ENCODE peak calls at places on chromosome 17, in five cellular contexts. R is AG04450, X is transverse colon, B is dorsolateral prefrontal cortex, N is RWPE1. V is an unnamed sample.

GRCh38 chr17:46167267-46167666 is 26.0 kb downstream of the KANSL1 start:
- DNase-seq in R (no peak), X (no peak), B (no peak), N (no peak), V (no peak)

GRCh38 chr17:32946375-32947135 is 18.6 kb downstream of the TMEM98 start:
- DNase-seq in R (no peak), X (no peak), B (no peak), N (no peak), V (no peak)

GRCh38 chr17:34874496-34874895 is 86.8 kb downstream of the CCT6B start:
- DNase-seq in R (no peak), X (no peak), B (no peak), N (no peak), V (no peak)

GRCh38 chr17:29740017-29740416 is 117.3 kb upstream of the CORO6 start:
- DNase-seq in R (no peak), X (no peak), B (no peak), N (no peak), V (no peak)

GRCh38 chr17:2798679-2799078 is 2.4 kb downstream of the RAP1GAP2 start:
- DNase-seq in R (no peak), X (no peak), B (peak), N (no peak), V (no peak)

GRCh38 chr17:57987582-57988300 is at the start of gene VEZF1:
- DNase-seq in R (no peak), X (peak), B (peak), N (peak), V (peak)

GRCh38 chr17:58316260-58316960 is 12.2 kb downstream of the TSPOAP1 start:
- DNase-seq in R (no peak), X (no peak), B (no peak), N (no peak), V (peak)

GRCh38 chr17:142102-142661 is 4.8 kb downstream of the SCGB1C2 start:
- DNase-seq in R (no peak), X (no peak), B (peak), N (peak), V (no peak)

GRCh38 chr17:37088913-37089312 is 140.2 kb downstream of the AATF start:
- DNase-seq in R (no peak), X (no peak), B (no peak), N (no peak), V (no peak)

GRCh38 chr17:31511176-31511540 is 119.7 kb downstream of the RAB11FIP4 start:
- DNase-seq in R (no peak), X (peak), B (no peak), N (no peak), V (no peak)

GRCh38 chr17:49051269-49051668 is 54.1 kb downstream of the IGF2BP1 start:
- DNase-seq in R (no peak), X (no peak), B (no peak), N (no peak), V (no peak)

GRCh38 chr17:73610331-73610911 is 33.8 kb downstream of the SDK2 start:
- DNase-seq in R (no peak), X (no peak), B (no peak), N (no peak), V (no peak)

GRCh38 chr17:622356-622755 is 92.3 kb downstream of the VPS53 start:
- DNase-seq in R (peak), X (no peak), B (no peak), N (no peak), V (no peak)

GRCh38 chr17:65228287-65228686 is 91.1 kb downstream of the RGS9 start:
- DNase-seq in R (no peak), X (no peak), B (no peak), N (no peak), V (no peak)

GRCh38 chr17:65227637-65228036 is 90.5 kb downstream of the RGS9 start:
- DNase-seq in R (no peak), X (no peak), B (no peak), N (no peak), V (no peak)

GRCh38 chr17:65230040-65230439 is 92.9 kb downstream of the RGS9 start:
- DNase-seq in R (no peak), X (no peak), B (no peak), N (no peak), V (no peak)

GRCh38 chr17:65229596-65229995 is 92.4 kb downstream of the RGS9 start:
- DNase-seq in R (no peak), X (no peak), B (no peak), N (no peak), V (no peak)

DNA sequence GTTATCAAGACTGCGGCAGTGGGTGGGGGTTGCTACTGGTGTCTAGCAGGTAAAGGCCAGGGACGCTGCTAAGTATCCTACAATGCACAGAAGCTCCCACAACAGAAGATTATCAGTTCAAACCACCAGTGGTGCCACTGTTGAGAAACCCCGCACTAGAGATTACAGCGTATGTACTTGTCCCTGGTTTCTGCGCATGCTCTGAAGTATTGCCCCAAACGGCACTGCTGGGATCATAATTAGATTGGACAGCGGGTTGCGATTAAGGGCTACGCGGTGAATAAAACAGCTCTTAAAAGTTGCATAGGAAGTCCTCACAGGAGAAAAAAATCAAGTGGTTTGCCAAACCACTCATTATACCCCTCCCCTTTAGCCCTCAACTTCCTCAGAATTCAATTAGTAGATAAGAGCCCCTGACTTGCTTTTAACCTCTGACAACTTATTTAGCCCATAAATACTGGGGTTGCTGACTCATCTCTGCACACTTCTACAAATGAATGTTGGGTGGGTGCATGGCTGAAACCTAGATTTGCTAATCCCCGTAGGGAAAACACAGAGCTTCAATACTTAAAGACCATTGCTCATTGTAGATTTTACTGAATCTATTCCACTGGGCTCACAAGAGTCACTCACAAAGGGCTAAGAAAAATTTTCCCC is 91.7 kb downstream of the RGS9 start:
- DNase-seq in R (no peak), X (no peak), B (no peak), N (no peak), V (no peak)
- H3K27ac ChIP-seq in R (no peak), X (no peak), B (no peak), N (no peak), V (no peak)

DNA sequence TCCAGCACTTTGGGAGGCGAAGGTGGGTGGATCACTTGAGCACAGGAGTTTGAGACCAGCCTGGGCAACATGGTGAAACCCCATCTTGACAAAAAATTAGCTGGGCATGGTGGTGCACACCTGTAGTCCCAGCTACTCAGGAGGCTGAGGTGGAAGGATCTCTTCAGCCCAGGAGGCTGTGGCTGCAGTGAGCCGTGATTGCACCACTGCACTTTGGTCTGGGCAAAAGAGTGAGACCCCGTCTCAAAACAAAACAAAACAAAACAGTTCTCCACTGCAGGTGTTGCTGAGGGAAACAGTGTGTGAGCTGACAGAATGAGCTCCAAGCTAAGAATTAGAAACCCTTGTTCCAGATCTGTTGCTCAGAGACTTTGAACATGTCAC is 35.2 kb upstream of the TBX2 start:
- DNase-seq in R (no peak), X (no peak), B (no peak), N (no peak), V (no peak)
- H3K27ac ChIP-seq in R (no peak), X (no peak), B (no peak), N (no peak), V (no peak)

GRCh38 chr17:42424991-42425610 is 2.0 kb upstream of the CAVIN1 start:
- DNase-seq in R (no peak), X (no peak), B (no peak), N (no peak), V (no peak)

GRCh38 chr17:42422958-42423712 is at the start of gene CAVIN1:
- DNase-seq in R (peak), X (peak), B (peak), N (peak), V (peak)

GRCh38 chr17:42421479-42422332 is 1.4 kb downstream of the CAVIN1 start:
- DNase-seq in R (no peak), X (no peak), B (no peak), N (peak), V (peak)

GRCh38 chr17:42422412-42422957 is 571 bp downstream of the CAVIN1 start:
- DNase-seq in R (no peak), X (no peak), B (no peak), N (peak), V (no peak)

DNA sequence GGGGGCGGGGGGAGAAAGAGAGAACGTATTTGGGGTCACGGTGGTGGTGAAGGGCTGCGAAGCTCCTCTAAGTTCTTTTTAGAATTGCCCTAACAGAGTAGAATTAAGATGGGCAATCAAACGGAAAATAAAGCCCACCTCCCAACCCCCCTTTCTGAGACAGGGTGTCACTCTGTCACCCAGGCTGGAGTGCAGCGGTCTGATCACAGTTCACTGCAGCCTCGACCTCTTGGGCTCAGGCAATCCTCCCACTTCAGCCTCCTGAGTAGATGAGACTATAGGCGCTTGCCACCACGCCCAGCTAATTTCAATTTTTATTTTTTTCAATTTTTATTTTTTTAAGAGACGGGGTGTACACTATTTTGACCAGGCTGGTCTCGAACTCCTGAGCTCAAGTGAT is 710 bp upstream of the CAVIN1 start:
- DNase-seq in R (no peak), X (no peak), B (no peak), N (no peak), V (no peak)
- H3K27ac ChIP-seq in R (peak), X (peak), B (no peak), N (peak), V (peak)

GRCh38 chr17:43907425-43907981 is at the start of gene MPP2:
- DNase-seq in R (peak), X (peak), B (peak), N (no peak), V (peak)
- H3K27ac ChIP-seq in R (peak), X (peak), B (peak), N (peak), V (peak)

DNA sequence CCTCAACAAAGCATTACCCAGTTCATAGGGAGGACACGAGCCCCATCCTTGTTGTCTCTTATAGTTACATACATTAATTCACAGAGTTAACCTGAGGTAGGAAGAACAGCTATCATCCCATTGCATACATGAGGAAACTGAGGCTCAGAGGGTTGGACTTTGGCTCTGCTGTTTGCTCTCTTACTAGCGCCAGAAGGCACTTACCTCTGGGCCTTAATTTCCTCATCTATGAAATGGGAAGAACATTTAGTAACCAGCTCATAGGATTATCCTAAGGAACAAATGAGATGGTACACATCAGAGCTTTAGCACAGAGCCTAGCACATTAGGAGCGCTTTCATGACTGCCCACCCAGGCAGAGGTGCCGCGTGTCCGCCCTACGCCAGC is 27.6 kb downstream of the NEUROD2 start:
- DNase-seq in R (no peak), X (no peak), B (no peak), N (no peak), V (no peak)
- H3K27ac ChIP-seq in R (no peak), X (no peak), B (no peak), N (no peak), V (no peak)

DNA sequence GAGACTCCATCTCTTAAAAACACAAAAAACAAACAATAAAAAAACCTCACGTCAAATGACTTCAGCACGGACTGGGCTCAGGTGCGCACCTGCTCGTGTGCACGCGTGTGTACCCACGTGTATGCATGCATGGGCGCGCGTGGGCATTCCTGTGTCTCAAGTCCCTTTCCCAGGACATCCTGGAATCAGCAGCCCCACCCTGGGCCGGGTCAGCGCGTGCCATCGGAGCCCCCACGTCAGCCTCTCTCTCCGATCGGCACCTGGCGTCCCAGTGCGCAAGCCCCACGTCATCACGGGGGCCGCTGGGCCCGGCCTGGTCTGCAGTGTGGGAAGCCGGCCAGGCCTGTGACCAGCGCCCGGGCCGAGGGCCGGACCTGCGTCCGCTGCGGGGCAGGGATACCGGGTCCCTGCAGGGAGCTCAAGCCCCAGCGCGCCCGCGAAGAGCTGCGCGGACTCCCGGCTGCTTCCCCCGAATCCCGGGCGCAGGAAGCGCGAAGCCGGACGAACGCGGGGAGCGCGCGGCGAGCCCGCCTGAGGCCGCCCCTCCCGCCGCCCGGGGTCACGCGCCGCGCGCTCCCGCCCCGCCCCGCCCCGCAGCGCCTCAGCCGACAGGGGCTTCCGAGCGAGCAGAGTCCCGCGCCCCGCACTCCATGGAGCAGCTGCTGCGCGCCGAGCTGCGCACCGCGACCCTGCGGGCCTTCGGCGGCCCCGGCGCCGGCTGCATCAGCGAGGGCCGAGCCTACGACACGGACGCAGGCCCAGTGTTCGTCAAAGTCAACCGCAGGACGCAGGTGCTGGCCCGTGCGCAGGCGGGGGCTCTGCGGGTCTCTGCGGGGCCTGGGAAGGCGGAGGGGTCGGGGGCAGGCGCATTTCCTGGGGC is at the start of gene FN3K:
- DNase-seq in R (peak), X (peak), B (peak), N (peak), V (peak)
- H3K27ac ChIP-seq in R (no peak), X (peak), B (peak), N (peak), V (peak)

DNA sequence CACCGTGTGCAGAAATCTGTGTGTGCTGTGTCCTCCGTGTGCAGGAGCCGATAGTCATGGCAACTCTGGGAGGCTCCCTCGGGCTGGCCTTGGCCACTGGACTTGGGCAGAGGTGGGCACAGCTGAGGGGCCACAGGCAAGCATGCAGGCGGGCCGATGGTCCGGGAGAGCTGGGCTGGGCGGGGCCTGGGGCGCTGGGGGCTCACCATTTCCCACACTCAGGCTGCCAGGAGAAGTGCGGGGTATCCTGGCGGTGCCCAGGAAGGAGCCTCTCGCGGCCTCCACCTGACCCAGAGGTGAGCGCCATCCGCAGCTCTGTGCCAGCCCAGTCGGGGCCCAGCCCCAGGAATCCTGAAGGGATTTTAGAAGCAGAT is 28.4 kb downstream of the BAHCC1 start:
- DNase-seq in R (no peak), X (no peak), B (no peak), N (no peak), V (no peak)
- H3K27ac ChIP-seq in R (peak), X (peak), B (no peak), N (peak), V (peak)

DNA sequence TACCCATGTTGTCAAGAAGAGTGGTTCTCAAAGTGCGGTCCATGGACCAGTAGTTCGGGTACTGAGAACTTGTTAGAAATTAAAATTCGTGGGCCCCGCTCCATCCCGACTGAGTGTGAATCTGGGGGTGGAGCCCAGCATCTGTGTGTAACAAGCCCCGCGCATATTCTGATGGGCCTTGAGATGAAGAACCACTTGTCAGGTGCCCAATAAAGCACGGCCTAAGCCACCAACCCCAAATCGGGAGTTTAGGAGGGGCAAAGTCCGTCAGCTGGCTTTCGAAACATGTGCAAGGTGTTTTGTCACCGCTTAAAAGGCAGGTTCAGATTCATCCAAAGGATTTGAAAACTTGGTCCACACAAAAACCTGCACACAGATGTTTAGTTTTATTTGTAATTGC is 29.5 kb downstream of the PSMD12 start:
- DNase-seq in R (no peak), X (no peak), B (no peak), N (no peak), V (no peak)
- H3K27ac ChIP-seq in R (no peak), X (no peak), B (no peak), N (no peak), V (no peak)

GRCh38 chr17:63446218-63446980 is at the start of gene CYB561:
- DNase-seq in R (no peak), X (peak), B (no peak), N (peak), V (no peak)

GRCh38 chr17:63446981-63447687 is 1.0 kb upstream of the CYB561 start:
- DNase-seq in R (no peak), X (peak), B (no peak), N (no peak), V (no peak)

GRCh38 chr17:63450551-63450950 is 4.4 kb upstream of the CYB561 start:
- DNase-seq in R (no peak), X (no peak), B (no peak), N (no peak), V (no peak)

GRCh38 chr17:63447688-63448005 is 1.5 kb upstream of the CYB561 start:
- DNase-seq in R (no peak), X (no peak), B (no peak), N (no peak), V (no peak)

GRCh38 chr17:63448655-63449054 is 2.5 kb upstream of the CYB561 start:
- DNase-seq in R (no peak), X (no peak), B (no peak), N (no peak), V (no peak)
- H3K27ac ChIP-seq in R (no peak), X (no peak), B (no peak), N (no peak), V (no peak)

GRCh38 chr17:39632153-39632941 is 4.6 kb upstream of the STARD3 start:
- DNase-seq in R (no peak), X (peak), B (peak), N (no peak), V (no peak)
- H3K27ac ChIP-seq in R (no peak), X (peak), B (peak), N (no peak), V (peak)

V was measured in coronary artery.